ENCODE peak calls at places on chromosomes 7 and 10, in six cellular contexts. One of them, this sample, is unnamed. For H3K4me1, the result is how much of the 10 kb centered on the place peaks cover.

GRCh38 chr10:132397671-132398565 is 918 bp downstream of the PWWP2B start:
- DNase-seq in GM12878: no peak
- DNase-seq in SK-N-SH: peak
- DNase-seq in K562: peak
- DNase-seq in A549: no peak
- DNase-seq in HepG2: no peak
- DNase-seq in this sample: peak

GRCh38 chr7:51213618-51214017 is 103.0 kb downstream of the COBL start:
- DNase-seq in HepG2: no peak
- DNase-seq in K562: no peak
- DNase-seq in GM12878: no peak
- DNase-seq in SK-N-SH: no peak
- DNase-seq in A549: no peak
- DNase-seq in this sample: no peak

GRCh38 chr7:47202146-47202768 is 379.7 kb downstream of the TNS3 start:
- DNase-seq in SK-N-SH: no peak
- DNase-seq in HepG2: no peak
- DNase-seq in A549: no peak
- DNase-seq in GM12878: no peak
- DNase-seq in K562: no peak
- DNase-seq in this sample: no peak

GRCh38 chr7:143906895-143907294 is 4.9 kb upstream of the TCAF1 start:
- DNase-seq in K562: no peak
- DNase-seq in GM12878: no peak
- DNase-seq in SK-N-SH: no peak
- DNase-seq in A549: no peak
- DNase-seq in HepG2: peak
- DNase-seq in this sample: no peak

GRCh38 chr7:79272066-79272669 is 181.3 kb downstream of the MAGI2 start:
- DNase-seq in A549: peak
- DNase-seq in HepG2: peak
- DNase-seq in SK-N-SH: peak
- DNase-seq in K562: peak
- DNase-seq in GM12878: no peak
- DNase-seq in this sample: peak

GRCh38 chr7:86437951-86438450 is 205.7 kb upstream of the GRM3 start:
- DNase-seq in GM12878: no peak
- DNase-seq in SK-N-SH: no peak
- DNase-seq in HepG2: no peak
- DNase-seq in K562: no peak
- DNase-seq in A549: no peak
- DNase-seq in this sample: no peak

GRCh38 chr10:30752481-30752881 is 122.9 kb upstream of the LYZL2 start:
- DNase-seq in A549: no peak
- DNase-seq in K562: peak
- DNase-seq in GM12878: no peak
- DNase-seq in HepG2: no peak
- DNase-seq in SK-N-SH: peak
- DNase-seq in this sample: no peak

GRCh38 chr7:77538186-77538907 is 1.3 kb downstream of the PTPN12 start:
- DNase-seq in GM12878: no peak
- DNase-seq in HepG2: peak
- DNase-seq in K562: peak
- DNase-seq in SK-N-SH: peak
- DNase-seq in A549: peak
- DNase-seq in this sample: peak

GRCh38 chr10:33010132-33011037 is 52.4 kb upstream of the ITGB1 start:
- DNase-seq in SK-N-SH: peak
- DNase-seq in K562: peak
- DNase-seq in GM12878: no peak
- DNase-seq in A549: peak
- DNase-seq in HepG2: peak
- DNase-seq in this sample: peak

GRCh38 chr7:112985377-112985987 is 101.1 kb downstream of the GPR85 start:
- DNase-seq in GM12878: no peak
- DNase-seq in K562: no peak
- DNase-seq in HepG2: no peak
- DNase-seq in A549: no peak
- DNase-seq in SK-N-SH: no peak
- DNase-seq in this sample: peak

GRCh38 chr7:121803041-121803440 is 69.9 kb upstream of the PTPRZ1 start:
- DNase-seq in SK-N-SH: no peak
- DNase-seq in HepG2: no peak
- DNase-seq in K562: no peak
- DNase-seq in A549: no peak
- DNase-seq in GM12878: no peak
- DNase-seq in this sample: no peak

GRCh38 chr10:61464461-61465215 is 11.5 kb upstream of the TMEM26 start:
- DNase-seq in HepG2: no peak
- DNase-seq in GM12878: no peak
- DNase-seq in SK-N-SH: no peak
- DNase-seq in K562: no peak
- DNase-seq in A549: no peak
- DNase-seq in this sample: peak

GRCh38 chr7:8418627-8419245 is 14.7 kb upstream of the NXPH1 start:
- DNase-seq in K562: peak
- DNase-seq in A549: peak
- DNase-seq in HepG2: peak
- DNase-seq in SK-N-SH: peak
- DNase-seq in GM12878: peak
- DNase-seq in this sample: peak

GRCh38 chr10:127600479-127600878 is 51.4 kb downstream of the NPS start:
- DNase-seq in A549: no peak
- DNase-seq in K562: no peak
- DNase-seq in HepG2: peak
- DNase-seq in SK-N-SH: no peak
- DNase-seq in GM12878: no peak
- DNase-seq in this sample: no peak

GRCh38 chr10:30988831-30989458 is 42.7 kb downstream of the ZNF438 start:
- DNase-seq in SK-N-SH: no peak
- DNase-seq in HepG2: no peak
- DNase-seq in K562: no peak
- DNase-seq in A549: no peak
- DNase-seq in GM12878: no peak
- DNase-seq in this sample: peak

GRCh38 chr7:108178393-108178792 is 48.2 kb upstream of the LAMB4 start:
- DNase-seq in K562: no peak
- DNase-seq in HepG2: no peak
- DNase-seq in SK-N-SH: no peak
- DNase-seq in A549: no peak
- DNase-seq in GM12878: no peak
- DNase-seq in this sample: no peak

GRCh38 chr10:70584941-70585544 is 17.5 kb downstream of the PRF1 start:
- DNase-seq in GM12878: no peak
- DNase-seq in A549: no peak
- DNase-seq in K562: peak
- DNase-seq in SK-N-SH: peak
- DNase-seq in HepG2: peak
- DNase-seq in this sample: no peak

GRCh38 chr7:142883571-142884284 is 1.8 kb downstream of the TRPV6 start:
- DNase-seq in K562: no peak
- DNase-seq in A549: no peak
- DNase-seq in GM12878: no peak
- DNase-seq in SK-N-SH: no peak
- DNase-seq in HepG2: no peak
- DNase-seq in this sample: no peak

DNA sequence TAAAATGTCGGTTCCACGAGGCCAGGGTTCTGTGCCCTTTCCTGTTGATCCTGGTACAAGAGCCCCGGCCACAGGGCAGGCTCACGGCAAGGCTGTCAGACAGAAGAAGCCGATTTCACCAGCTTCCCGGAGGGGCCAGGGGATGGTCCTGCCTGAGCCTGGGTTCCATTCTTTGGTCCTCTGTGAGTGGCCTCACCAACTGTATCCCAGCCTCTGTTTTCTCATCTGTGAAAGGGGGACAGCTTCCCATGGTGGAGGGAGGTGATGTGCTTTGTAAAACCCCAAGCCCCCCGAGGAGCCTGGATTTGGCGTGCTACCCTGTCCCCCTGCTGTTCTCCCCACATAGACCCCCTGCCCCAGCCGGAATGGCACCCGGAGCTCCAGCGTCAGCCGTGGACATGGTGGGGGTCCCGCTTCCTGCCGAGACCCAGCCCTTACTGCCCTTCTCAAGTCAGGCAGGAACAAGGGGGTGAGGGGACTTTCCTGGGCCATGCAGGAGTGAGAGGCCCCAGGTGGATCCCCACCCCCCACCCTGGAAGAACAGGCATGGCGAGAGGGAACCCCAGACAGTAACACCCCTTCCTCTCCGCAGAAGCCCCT is 28.3 kb upstream of the ELFN1 start:
- DNase-seq in GM12878: no peak
- DNase-seq in SK-N-SH: no peak
- DNase-seq in K562: no peak
- DNase-seq in HepG2: no peak
- DNase-seq in A549: no peak
- DNase-seq in this sample: no peak
- H3K4me1 ChIP-seq in GM12878: under half
- H3K4me1 ChIP-seq in SK-N-SH: half or more
- H3K4me1 ChIP-seq in K562: under half
- H3K4me1 ChIP-seq in HepG2: under half
- H3K4me1 ChIP-seq in A549: under half
- H3K4me1 ChIP-seq in this sample: under half

GRCh38 chr7:73980206-73980605 is 47.8 kb upstream of the ELN start:
- DNase-seq in GM12878: no peak
- DNase-seq in SK-N-SH: peak
- DNase-seq in A549: no peak
- DNase-seq in K562: no peak
- DNase-seq in HepG2: peak
- DNase-seq in this sample: no peak

GRCh38 chr7:73976761-73977625 is 51.0 kb upstream of the ELN start:
- DNase-seq in GM12878: no peak
- DNase-seq in HepG2: no peak
- DNase-seq in K562: peak
- DNase-seq in SK-N-SH: peak
- DNase-seq in A549: no peak
- DNase-seq in this sample: no peak

GRCh38 chr7:73974948-73975926 is 52.7 kb upstream of the ELN start:
- DNase-seq in HepG2: no peak
- DNase-seq in A549: no peak
- DNase-seq in SK-N-SH: no peak
- DNase-seq in GM12878: no peak
- DNase-seq in K562: peak
- DNase-seq in this sample: no peak

GRCh38 chr7:73977626-73978618 is 50.1 kb upstream of the ELN start:
- DNase-seq in SK-N-SH: peak
- DNase-seq in GM12878: no peak
- DNase-seq in HepG2: peak
- DNase-seq in A549: no peak
- DNase-seq in K562: no peak
- DNase-seq in this sample: no peak

DNA sequence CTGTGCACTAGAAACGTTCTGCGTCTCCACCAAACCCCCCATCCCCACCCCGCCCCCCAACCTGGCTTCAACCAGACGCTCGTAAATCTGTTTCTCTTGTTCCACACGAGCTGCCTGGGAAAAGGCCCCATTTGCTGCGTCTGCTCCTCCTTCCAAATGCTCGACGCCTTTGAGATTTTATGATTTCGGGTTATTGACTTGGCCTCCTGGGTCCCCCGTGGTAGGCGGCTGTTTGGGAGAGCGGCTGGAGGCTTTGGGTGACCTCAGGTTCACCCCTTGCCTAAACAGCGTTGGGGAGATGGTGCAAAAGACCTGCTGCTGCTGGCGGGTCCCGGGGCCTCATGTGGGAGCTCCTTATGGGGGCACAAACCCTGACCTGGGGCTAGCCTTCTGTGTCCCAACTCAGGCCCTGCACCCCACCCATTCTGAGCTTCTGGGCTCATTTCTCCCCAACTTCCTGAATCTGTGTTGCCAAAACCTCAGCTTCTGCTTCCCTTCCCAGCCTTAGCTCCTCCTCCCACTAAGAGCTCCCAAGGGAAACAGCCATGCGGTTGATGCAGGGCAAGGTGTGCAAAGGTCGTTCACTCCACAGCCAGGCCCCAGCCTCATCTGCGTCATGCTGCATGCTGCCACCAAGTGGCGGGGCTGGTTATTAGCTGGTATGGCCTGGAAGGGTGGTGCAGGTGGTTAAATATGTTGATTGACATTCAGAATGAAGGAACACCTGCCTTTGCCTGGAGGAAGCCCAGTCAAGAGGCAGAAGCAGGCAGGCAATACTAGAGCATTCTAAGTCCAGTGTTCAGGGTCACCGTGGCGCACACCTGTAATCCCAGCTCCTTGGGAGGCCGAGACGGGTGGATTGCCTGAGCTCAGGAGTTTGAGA is 49.1 kb upstream of the ELN start:
- DNase-seq in K562: peak
- DNase-seq in SK-N-SH: peak
- DNase-seq in A549: peak
- DNase-seq in HepG2: peak
- DNase-seq in GM12878: peak
- DNase-seq in this sample: no peak
- TF ChIP-seq SMC3 in K562: peak
- TF ChIP-seq SMC3 in SK-N-SH: peak
- TF ChIP-seq SMC3 in A549: peak
- TF ChIP-seq SMC3 in HepG2: peak
- TF ChIP-seq SMC3 in GM12878: peak
- TF ChIP-seq SMC3 in this sample: peak

GRCh38 chr10:124179308-124180043 is 86.1 kb upstream of the CHST15 start:
- DNase-seq in SK-N-SH: no peak
- DNase-seq in K562: no peak
- DNase-seq in GM12878: no peak
- DNase-seq in A549: no peak
- DNase-seq in HepG2: no peak
- DNase-seq in this sample: no peak
- H3K4me1 ChIP-seq in SK-N-SH: under half
- H3K4me1 ChIP-seq in K562: under half
- H3K4me1 ChIP-seq in GM12878: under half
- H3K4me1 ChIP-seq in A549: under half
- H3K4me1 ChIP-seq in HepG2: under half
- H3K4me1 ChIP-seq in this sample: under half

DNA sequence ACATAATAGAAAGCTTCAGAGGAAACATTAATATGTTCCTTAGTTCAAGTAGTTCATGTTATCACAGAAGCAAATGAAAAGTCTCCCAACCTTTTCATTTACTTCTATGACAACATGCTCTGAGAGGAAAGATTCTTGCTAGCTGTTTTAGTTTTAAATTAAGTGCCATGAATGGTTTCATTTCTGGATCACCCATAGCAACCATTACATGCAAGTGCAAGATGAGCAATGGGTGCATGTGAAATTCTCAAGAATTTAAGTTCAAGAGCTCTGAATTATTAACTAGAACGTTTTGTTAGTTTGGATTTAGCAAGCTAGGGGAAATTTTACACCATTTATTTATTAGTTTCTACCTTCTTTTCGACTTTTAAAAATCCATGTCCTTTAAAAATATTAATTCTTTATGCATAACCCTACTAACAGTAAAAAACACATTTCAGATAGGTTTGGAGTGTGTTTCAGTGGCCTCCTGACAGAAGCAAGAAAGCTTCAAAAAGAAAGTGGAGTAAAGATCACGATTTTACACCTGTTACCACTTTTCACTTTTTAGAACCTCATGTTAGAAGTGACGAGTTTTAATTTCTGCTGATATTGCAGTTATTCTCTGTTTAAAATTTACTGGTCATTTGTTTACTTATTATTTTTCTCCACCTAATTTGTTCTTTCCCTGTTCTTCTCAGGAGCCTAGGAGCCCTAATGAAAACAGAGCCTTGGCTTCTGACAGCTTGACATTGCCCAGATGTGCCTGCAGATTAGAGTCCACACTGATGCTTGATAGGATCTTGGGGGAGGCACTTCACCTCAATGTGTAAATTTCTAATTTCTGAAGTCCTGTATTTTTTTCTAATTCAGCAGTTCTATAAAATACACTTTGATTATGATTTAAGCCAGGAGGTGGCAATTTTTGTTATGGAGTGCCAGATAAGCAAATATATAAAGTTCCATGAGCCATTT is 995.3 kb upstream of the PHF14 start:
- DNase-seq in GM12878: no peak
- DNase-seq in K562: no peak
- DNase-seq in HepG2: no peak
- DNase-seq in SK-N-SH: peak
- DNase-seq in A549: no peak
- DNase-seq in this sample: no peak
- TF ChIP-seq SMC3 in GM12878: no peak
- TF ChIP-seq SMC3 in K562: no peak
- TF ChIP-seq SMC3 in HepG2: no peak
- TF ChIP-seq SMC3 in SK-N-SH: no peak
- TF ChIP-seq SMC3 in A549: no peak
- TF ChIP-seq SMC3 in this sample: no peak